ENCODE peak calls at places on chromosome 19, in five cellular contexts. One of them, this sample, is unnamed.

GRCh38 chr19:46350029-46350757 is 3.3 kb downstream of the PPP5C start:
- DNase-seq in mesenchymal stem cell: no peak
- DNase-seq in neuronal stem cell: no peak
- DNase-seq in H9: no peak
- DNase-seq in mesendoderm: no peak
- DNase-seq in this sample: no peak

GRCh38 chr19:708154-709141 is at the start of gene PALM:
- DNase-seq in mesenchymal stem cell: no peak
- DNase-seq in neuronal stem cell: peak
- DNase-seq in mesendoderm: peak
- DNase-seq in H9: peak
- DNase-seq in this sample: no peak

GRCh38 chr19:58407658-58408151 is 744 bp upstream of the ZNF584 start:
- DNase-seq in H9: peak
- DNase-seq in mesendoderm: peak
- DNase-seq in mesenchymal stem cell: peak
- DNase-seq in neuronal stem cell: no peak
- DNase-seq in this sample: peak

GRCh38 chr19:33383722-33384292 is 10.3 kb downstream of the CEBPG start:
- DNase-seq in mesendoderm: no peak
- DNase-seq in neuronal stem cell: no peak
- DNase-seq in H9: no peak
- DNase-seq in mesenchymal stem cell: no peak
- DNase-seq in this sample: no peak

GRCh38 chr19:9863759-9864158 is 28.6 kb downstream of the PIN1 start:
- DNase-seq in mesendoderm: no peak
- DNase-seq in mesenchymal stem cell: no peak
- DNase-seq in H9: no peak
- DNase-seq in neuronal stem cell: no peak
- DNase-seq in this sample: no peak

GRCh38 chr19:3536429-3537100 is 2.4 kb upstream of the TEKTIP1 start:
- DNase-seq in neuronal stem cell: no peak
- DNase-seq in H9: no peak
- DNase-seq in mesendoderm: no peak
- DNase-seq in mesenchymal stem cell: no peak
- DNase-seq in this sample: no peak

GRCh38 chr19:48575931-48576622 is 24.1 kb downstream of the SULT2B1 start:
- DNase-seq in mesendoderm: no peak
- DNase-seq in neuronal stem cell: no peak
- DNase-seq in H9: no peak
- DNase-seq in mesenchymal stem cell: no peak
- DNase-seq in this sample: no peak

GRCh38 chr19:34172661-34173144 is 399 bp downstream of the LSM14A start:
- DNase-seq in neuronal stem cell: no peak
- DNase-seq in mesenchymal stem cell: no peak
- DNase-seq in mesendoderm: no peak
- DNase-seq in H9: no peak
- DNase-seq in this sample: no peak

GRCh38 chr19:2365201-2365970 is 5.3 kb downstream of the TMPRSS9 start:
- DNase-seq in mesendoderm: no peak
- DNase-seq in neuronal stem cell: no peak
- DNase-seq in H9: no peak
- DNase-seq in mesenchymal stem cell: no peak
- DNase-seq in this sample: no peak

GRCh38 chr19:42555801-42556200 is 27.5 kb upstream of the CEACAM1 start:
- DNase-seq in H9: peak
- DNase-seq in mesenchymal stem cell: no peak
- DNase-seq in neuronal stem cell: no peak
- DNase-seq in mesendoderm: no peak
- DNase-seq in this sample: no peak

GRCh38 chr19:14073925-14074838 is 1.6 kb downstream of the MISP3 start:
- DNase-seq in mesendoderm: no peak
- DNase-seq in H9: no peak
- DNase-seq in neuronal stem cell: peak
- DNase-seq in mesenchymal stem cell: peak
- DNase-seq in this sample: peak

GRCh38 chr19:30559446-30559845 is 187.3 kb downstream of the ZNF536 start:
- DNase-seq in mesenchymal stem cell: no peak
- DNase-seq in mesendoderm: no peak
- DNase-seq in H9: no peak
- DNase-seq in neuronal stem cell: no peak
- DNase-seq in this sample: no peak

GRCh38 chr19:49638360-49638759 is 1.6 kb downstream of the RRAS start:
- DNase-seq in neuronal stem cell: no peak
- DNase-seq in mesenchymal stem cell: peak
- DNase-seq in mesendoderm: peak
- DNase-seq in H9: no peak
- DNase-seq in this sample: no peak

GRCh38 chr19:21694171-21694906 is 73.0 kb downstream of the ZNF100 start:
- DNase-seq in mesendoderm: no peak
- DNase-seq in mesenchymal stem cell: no peak
- DNase-seq in neuronal stem cell: no peak
- DNase-seq in H9: no peak
- DNase-seq in this sample: no peak

GRCh38 chr19:1425102-1425842 is 12.9 kb upstream of the RPS15 start:
- DNase-seq in mesendoderm: no peak
- DNase-seq in H9: no peak
- DNase-seq in neuronal stem cell: no peak
- DNase-seq in mesenchymal stem cell: no peak
- DNase-seq in this sample: no peak

GRCh38 chr19:54114340-54114826 is 1.1 kb downstream of the TFPT start:
- DNase-seq in mesenchymal stem cell: no peak
- DNase-seq in mesendoderm: no peak
- DNase-seq in H9: no peak
- DNase-seq in neuronal stem cell: no peak
- DNase-seq in this sample: peak

GRCh38 chr19:17562097-17562496 is 6.6 kb downstream of the COLGALT1 start:
- DNase-seq in mesenchymal stem cell: no peak
- DNase-seq in mesendoderm: no peak
- DNase-seq in neuronal stem cell: no peak
- DNase-seq in H9: no peak
- DNase-seq in this sample: no peak

GRCh38 chr19:53311044-53311443 is 22.5 kb upstream of the ZNF845 start:
- DNase-seq in H9: no peak
- DNase-seq in mesenchymal stem cell: no peak
- DNase-seq in mesendoderm: no peak
- DNase-seq in neuronal stem cell: no peak
- DNase-seq in this sample: no peak

GRCh38 chr19:29421186-29421525 is 104.6 kb upstream of the VSTM2B start:
- DNase-seq in mesenchymal stem cell: no peak
- DNase-seq in mesendoderm: no peak
- DNase-seq in neuronal stem cell: no peak
- DNase-seq in H9: no peak
- DNase-seq in this sample: no peak

GRCh38 chr19:1079566-1080111 is 12.7 kb downstream of the ARHGAP45 start:
- DNase-seq in neuronal stem cell: no peak
- DNase-seq in mesendoderm: no peak
- DNase-seq in mesenchymal stem cell: no peak
- DNase-seq in H9: peak
- DNase-seq in this sample: no peak

GRCh38 chr19:51148571-51148970 is 6.5 kb downstream of the SIGLEC7 start:
- DNase-seq in mesenchymal stem cell: no peak
- DNase-seq in mesendoderm: no peak
- DNase-seq in neuronal stem cell: no peak
- DNase-seq in H9: no peak
- DNase-seq in this sample: no peak

GRCh38 chr19:344625-345319 is at the start of gene MIER2:
- DNase-seq in mesenchymal stem cell: peak
- DNase-seq in neuronal stem cell: peak
- DNase-seq in mesendoderm: peak
- DNase-seq in H9: peak
- DNase-seq in this sample: peak

GRCh38 chr19:38695319-38695683 is 47.9 kb downstream of the ACTN4 start:
- DNase-seq in neuronal stem cell: no peak
- DNase-seq in mesenchymal stem cell: no peak
- DNase-seq in H9: no peak
- DNase-seq in mesendoderm: no peak
- DNase-seq in this sample: no peak

GRCh38 chr19:44576843-44577565 is 36.4 kb upstream of the IGSF23 start:
- DNase-seq in H9: peak
- DNase-seq in neuronal stem cell: no peak
- DNase-seq in mesenchymal stem cell: peak
- DNase-seq in mesendoderm: peak
- DNase-seq in this sample: peak

GRCh38 chr19:3366104-3366760 is at the start of gene NFIC:
- DNase-seq in H9: peak
- DNase-seq in mesenchymal stem cell: peak
- DNase-seq in neuronal stem cell: no peak
- DNase-seq in mesendoderm: peak
- DNase-seq in this sample: peak

DNA sequence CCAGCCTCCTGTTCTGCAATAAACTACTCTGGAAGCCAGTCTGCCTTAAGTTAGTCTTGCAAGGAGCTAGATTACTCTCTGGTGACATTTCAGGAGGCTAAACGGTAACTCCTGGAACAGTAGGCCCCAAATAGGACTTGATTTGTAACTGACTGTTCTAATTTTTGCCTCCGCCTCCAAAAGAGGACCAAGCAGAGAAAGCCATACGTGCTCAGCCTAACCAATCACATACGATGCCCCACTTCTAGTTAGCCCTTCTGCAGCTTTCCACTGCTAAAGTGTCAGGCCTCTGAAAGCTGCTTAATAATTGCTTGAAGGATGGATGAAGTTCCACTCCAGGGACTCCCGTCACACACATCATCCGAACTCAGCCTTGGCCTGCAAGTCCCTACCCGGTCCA is 749 bp downstream of the ZNF805 start:
- DNase-seq in mesenchymal stem cell: peak
- DNase-seq in neuronal stem cell: no peak
- DNase-seq in mesendoderm: peak
- DNase-seq in H9: no peak
- DNase-seq in this sample: peak
- H4K8ac ChIP-seq in mesenchymal stem cell: no peak
- H4K8ac ChIP-seq in neuronal stem cell: no peak
- H4K8ac ChIP-seq in mesendoderm: no peak
- H4K8ac ChIP-seq in H9: no peak
- H4K8ac ChIP-seq in this sample: peak

GRCh38 chr19:4669723-4670480 is at the start of gene MYDGF:
- DNase-seq in neuronal stem cell: peak
- DNase-seq in mesendoderm: peak
- DNase-seq in H9: peak
- DNase-seq in mesenchymal stem cell: peak
- DNase-seq in this sample: peak
- H3K18ac ChIP-seq in neuronal stem cell: peak
- H3K18ac ChIP-seq in mesendoderm: peak
- H3K18ac ChIP-seq in H9: no peak
- H3K18ac ChIP-seq in mesenchymal stem cell: peak
- H3K18ac ChIP-seq in this sample: peak

DNA sequence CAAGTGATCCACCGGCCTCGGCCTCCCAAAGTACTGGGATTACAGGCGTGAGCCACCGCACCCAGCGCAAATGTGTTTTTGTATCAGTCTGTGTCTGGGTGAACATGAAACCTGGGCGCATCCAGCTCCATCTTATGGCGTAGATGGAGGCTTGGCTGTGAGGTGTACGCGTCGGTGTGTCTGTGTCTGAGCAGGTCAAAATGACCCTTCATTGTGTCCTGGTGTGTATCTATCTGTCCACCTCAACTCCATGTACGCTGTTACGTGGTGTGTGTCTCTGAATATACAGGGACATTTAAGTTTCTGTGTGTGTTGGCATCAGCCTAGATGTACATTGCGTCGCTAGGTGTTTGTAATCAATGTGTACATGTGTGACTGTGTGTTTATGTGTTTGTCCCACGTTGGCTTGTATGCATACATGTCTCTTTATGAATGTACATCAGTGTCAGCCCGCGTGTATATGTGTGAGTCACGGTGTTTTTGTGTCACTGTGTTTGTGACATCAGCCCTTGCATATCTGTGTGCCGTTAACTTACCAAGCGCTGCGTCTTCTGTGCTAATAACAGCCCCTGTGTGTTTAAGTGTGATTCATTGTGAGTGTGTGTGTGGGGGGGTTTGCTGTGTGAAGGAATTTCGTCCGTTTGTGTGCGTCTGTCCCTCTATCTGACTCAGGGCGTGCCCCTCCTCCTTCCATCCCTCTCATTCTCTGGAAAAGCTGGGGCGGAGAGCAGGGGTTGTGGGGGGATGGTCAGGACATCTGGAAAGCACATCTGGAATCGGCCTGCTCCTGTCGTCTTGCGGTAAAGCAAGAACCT is 6.4 kb downstream of the AXL start:
- DNase-seq in neuronal stem cell: no peak
- DNase-seq in H9: peak
- DNase-seq in mesenchymal stem cell: peak
- DNase-seq in mesendoderm: peak
- DNase-seq in this sample: peak
- H4K8ac ChIP-seq in neuronal stem cell: no peak
- H4K8ac ChIP-seq in H9: no peak
- H4K8ac ChIP-seq in mesenchymal stem cell: peak
- H4K8ac ChIP-seq in mesendoderm: no peak
- H4K8ac ChIP-seq in this sample: peak

GRCh38 chr19:36115453-36116343 is at the start of gene TBCB:
- DNase-seq in neuronal stem cell: no peak
- DNase-seq in mesendoderm: peak
- DNase-seq in H9: no peak
- DNase-seq in mesenchymal stem cell: peak
- DNase-seq in this sample: peak

GRCh38 chr19:36113425-36113824 is 1.2 kb downstream of the POLR2I start:
- DNase-seq in mesenchymal stem cell: no peak
- DNase-seq in H9: peak
- DNase-seq in neuronal stem cell: no peak
- DNase-seq in mesendoderm: no peak
- DNase-seq in this sample: no peak

GRCh38 chr19:36112678-36113077 is 1.7 kb downstream of the OVOL3 start:
- DNase-seq in neuronal stem cell: no peak
- DNase-seq in mesenchymal stem cell: no peak
- DNase-seq in mesendoderm: no peak
- DNase-seq in H9: no peak
- DNase-seq in this sample: no peak

GRCh38 chr19:36114763-36115452 is at the start of gene POLR2I:
- DNase-seq in neuronal stem cell: peak
- DNase-seq in H9: peak
- DNase-seq in mesendoderm: peak
- DNase-seq in mesenchymal stem cell: peak
- DNase-seq in this sample: peak

DNA sequence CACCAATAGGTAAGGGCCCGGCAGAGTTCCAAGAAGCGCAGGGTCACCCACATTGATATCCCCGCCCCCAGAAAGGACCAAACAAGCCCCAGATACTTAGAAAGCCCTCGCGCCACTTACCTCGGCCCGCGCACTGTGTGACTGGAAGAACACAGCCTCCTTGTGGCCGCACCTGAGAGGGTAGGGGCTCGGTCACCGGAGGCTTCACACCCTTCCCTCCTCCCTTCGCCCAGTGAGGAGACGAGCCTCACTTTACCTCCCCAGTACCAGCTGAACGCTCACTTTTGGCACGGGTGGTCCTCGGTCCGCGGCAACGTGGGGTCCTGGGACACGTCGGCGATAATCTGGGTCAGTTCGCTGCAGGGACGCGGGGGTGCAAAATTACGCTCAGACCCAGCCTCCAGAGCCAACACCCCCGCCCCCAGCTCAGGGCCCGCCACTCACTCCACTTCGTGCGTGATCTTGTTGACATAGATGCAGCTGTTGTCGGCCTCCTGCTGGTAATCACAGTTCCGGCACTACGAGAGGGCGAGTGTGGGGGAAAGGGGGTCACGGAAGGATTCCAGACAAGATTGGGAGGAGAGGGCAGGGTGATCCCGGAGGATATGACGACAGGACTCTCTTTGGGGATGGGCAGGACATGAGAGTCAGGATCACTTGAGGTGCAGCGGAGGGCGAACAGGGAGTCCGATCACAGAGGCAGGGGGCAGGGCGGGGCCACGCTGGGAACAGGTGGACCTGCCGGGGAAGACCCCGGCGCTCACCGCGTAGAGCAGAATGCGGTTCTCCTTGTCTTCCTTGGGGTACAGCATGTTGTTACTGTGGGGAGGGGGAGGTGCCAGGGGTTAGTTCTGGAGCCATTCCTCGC is 546 bp downstream of the POLR2I start:
- DNase-seq in H9: peak
- DNase-seq in mesendoderm: peak
- DNase-seq in mesenchymal stem cell: peak
- DNase-seq in neuronal stem cell: no peak
- DNase-seq in this sample: peak
- H3K18ac ChIP-seq in H9: peak
- H3K18ac ChIP-seq in mesendoderm: no peak
- H3K18ac ChIP-seq in mesenchymal stem cell: peak
- H3K18ac ChIP-seq in neuronal stem cell: peak
- H3K18ac ChIP-seq in this sample: peak

This sample was measured in IMR-90.